ENCODE peak calls at places on chromosomes 13 and 19, in six cellular contexts. U, Y, B, R, V and N are unnamed samples.

GRCh38 chr13:53920916-53921315 is 892.3 kb downstream of the OLFM4 start:
- DNase-seq in Y (no peak), U (no peak), V (no peak), R (no peak), B (no peak), N (no peak)

GRCh38 chr19:18232540-18233223 is 6.4 kb upstream of the PDE4C start:
- DNase-seq in Y (peak; percentile 95), B (no peak), V (no peak), U (no peak), R (no peak), N (no peak)

GRCh38 chr19:39670998-39671397 is 15.3 kb downstream of the LGALS16 start:
- DNase-seq in U (no peak), B (no peak), V (no peak), R (no peak), Y (no peak), N (no peak)

GRCh38 chr13:98133949-98134348 is 8.9 kb upstream of the FARP1 start:
- DNase-seq in Y (no peak), B (no peak), U (no peak), V (no peak), R (no peak), N (no peak)

GRCh38 chr19:15358918-15359317 is 20.7 kb downstream of the AKAP8 start:
- DNase-seq in R (no peak), U (no peak), Y (no peak), B (no peak), V (no peak), N (no peak)

GRCh38 chr13:67390462-67391093 is 160.4 kb upstream of the PCDH9 start:
- DNase-seq in R (peak; percentile 77), B (no peak), U (no peak), V (no peak), Y (no peak), N (no peak)

GRCh38 chr13:33662392-33662791 is 155.6 kb upstream of the RFC3 start:
- DNase-seq in V (no peak), Y (no peak), U (no peak), B (no peak), R (no peak), N (no peak)

GRCh38 chr19:10816691-10817090 is 19.3 kb downstream of the TMED1 start:
- DNase-seq in R (no peak), B (no peak), Y (peak; percentile 58), U (no peak), V (no peak), N (no peak)

DNA sequence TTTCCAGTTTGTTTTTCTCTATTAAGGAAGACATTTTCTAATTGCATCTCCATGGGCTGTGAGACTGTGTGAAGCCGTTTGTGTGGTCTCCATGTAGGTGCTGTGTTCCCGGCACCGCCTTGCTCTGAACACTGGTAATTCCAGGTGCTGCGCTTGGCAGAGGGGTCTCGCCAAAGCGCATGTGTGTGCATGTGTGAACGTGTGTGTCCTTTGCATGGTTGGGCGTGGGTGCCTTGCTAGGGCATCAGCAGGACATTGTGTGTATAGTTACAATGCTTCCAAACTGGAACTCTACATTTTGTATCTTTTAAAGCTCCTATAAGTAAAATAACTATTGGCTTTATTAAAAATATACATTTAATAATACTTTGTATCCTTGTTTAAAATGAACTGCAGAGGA is 9.8 kb upstream of the GPI start:
- DNase-seq in U (no peak), Y (no peak), R (no peak), B (no peak), V (no peak), N (no peak)
- H3K4me3 ChIP-seq in U (no peak overlapping the region), Y (no peak overlapping the region), R (no peak overlapping the region), B (no peak overlapping the region), V (no peak overlapping the region), N (no peak overlapping the region)

DNA sequence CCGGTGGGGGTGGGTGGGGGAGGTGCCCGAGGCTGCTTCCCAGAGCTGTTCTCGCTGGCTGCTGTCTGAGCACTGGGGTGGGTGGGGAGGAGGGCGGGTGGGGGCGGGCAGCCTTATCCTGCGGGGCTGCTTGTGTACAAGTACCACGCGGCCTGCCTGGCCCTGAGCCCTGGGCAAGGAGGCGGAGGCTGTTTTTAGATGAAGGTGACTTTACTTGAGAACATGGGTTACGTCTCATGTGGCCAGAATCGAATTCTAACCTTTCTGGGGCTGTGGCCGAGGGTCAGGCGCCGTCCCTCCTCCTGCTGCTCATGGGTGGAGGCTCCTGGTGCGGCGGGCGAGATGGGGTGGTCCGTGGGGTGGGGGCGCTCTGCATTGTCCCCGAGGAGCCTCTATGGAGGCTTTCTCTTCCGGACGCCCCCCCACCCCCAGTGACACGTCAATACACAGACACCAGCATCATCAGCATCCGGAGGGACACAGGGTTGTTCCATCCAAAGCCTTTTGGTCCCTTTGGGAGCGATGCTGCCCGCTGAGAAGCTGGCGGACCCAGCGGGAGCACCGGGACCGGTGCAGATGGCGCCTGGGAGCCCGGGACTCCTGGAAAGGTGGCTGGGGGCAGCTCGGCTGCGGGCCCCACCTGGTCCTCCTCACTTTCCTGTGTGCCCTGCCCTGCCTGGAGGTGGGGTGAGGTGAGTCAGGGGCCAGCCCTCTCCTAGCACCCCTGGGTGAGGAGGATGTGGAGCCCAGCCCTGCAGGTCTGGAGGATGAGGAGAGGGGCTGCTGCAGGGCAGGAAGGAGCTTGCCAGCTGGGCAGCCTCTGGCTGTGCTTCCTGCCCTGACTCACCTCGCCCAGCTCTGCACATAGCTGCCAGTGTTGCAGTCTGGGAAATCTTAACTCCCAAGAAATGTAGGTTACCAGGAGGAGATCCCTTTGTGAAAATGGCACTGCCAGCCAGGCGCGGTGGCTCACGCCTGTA is 3.4 kb downstream of the BSG start:
- DNase-seq in R (peak; percentile 52), Y (peak; percentile 71), U (no peak), B (peak; percentile 87), V (peak; percentile 81), N (peak; percentile 52)
- H3K4me3 ChIP-seq in R (no peak overlapping the region), Y (peak overlapping the region; percentile 53), U (peak overlapping the region; percentile 47), B (peak overlapping the region; percentile 46), V (peak overlapping the region; percentile 100), N (peak overlapping the region; percentile 31)

DNA sequence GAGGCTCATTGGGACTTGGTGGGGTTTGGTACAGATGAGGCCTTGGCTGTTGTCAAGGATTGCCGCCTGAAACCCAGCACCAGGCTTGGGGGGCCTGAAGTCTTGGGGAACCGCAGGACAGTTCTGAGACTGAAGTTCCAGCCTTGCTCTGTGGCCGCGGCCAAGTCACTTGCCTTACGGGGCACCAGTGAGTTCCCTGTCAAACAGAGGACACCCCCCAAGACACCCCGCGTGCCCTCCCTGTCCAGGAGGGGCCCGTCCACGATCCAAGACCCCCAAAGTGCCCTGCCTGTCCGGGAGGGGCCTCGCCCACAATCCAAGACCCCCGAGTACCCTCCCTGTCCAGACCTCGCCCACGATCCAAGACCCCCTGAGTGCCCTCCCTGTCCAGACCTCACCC is 2.5 kb downstream of the CDC34 start:
- DNase-seq in U (no peak), V (no peak), B (peak; percentile 64), R (no peak), Y (no peak), N (no peak)
- H3K4me3 ChIP-seq in U (peak overlapping the region; percentile 82), V (peak overlapping the region; percentile 100), B (peak overlapping the region; percentile 94), R (no peak overlapping the region), Y (peak overlapping the region; percentile 94), N (peak overlapping the region; percentile 95)

DNA sequence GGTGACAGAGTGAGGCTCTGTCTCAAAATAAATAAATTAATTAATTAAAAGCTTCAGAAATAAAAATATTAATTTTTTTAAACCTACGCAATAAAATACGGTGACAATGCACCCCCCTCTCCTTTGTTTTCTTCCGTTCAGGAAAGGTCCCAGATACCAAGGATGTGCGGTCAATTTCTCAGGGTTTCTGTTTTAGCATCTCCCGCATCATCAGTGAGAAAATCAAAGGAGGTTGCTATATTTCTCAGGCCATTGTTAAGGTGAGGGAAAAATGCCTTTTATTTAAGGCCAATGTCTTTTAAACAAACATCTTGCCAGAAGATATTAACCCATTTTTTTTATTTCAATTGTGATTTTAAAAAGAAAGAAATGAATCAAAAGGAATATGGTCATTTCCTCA is 111.7 kb downstream of the INSR start:
- DNase-seq in B (no peak), U (no peak), R (no peak), Y (no peak), V (no peak), N (no peak)
- H3K4me3 ChIP-seq in B (peak overlapping the region; percentile 17), U (no peak overlapping the region), R (no peak overlapping the region), Y (no peak overlapping the region), V (peak overlapping the region; percentile 13), N (no peak overlapping the region)